ENCODE peak calls at places on chromosome 19, in ten cellular contexts. O, G, E, A, S, Y, N, C, X and L are unnamed samples.

GRCh38 chr19:15101479-15102082 is 5.6 kb upstream of the SYDE1 start:
- DNase-seq in A (no peak), N (peak; percentile 84), S (peak; percentile 48), G (no peak), X (peak; percentile 61), C (no peak), Y (peak; percentile 54), O (no peak), E (no peak), L (peak; percentile 90)

GRCh38 chr19:34957830-34958751 is 5.9 kb downstream of the ZNF792 start:
- DNase-seq in X (no peak), C (no peak), A (no peak), Y (no peak), G (no peak), N (no peak), S (no peak), E (no peak), O (no peak), L (no peak)

GRCh38 chr19:40144947-40145748 is 46.1 kb upstream of the MAP3K10 start:
- DNase-seq in O (no peak), S (no peak), A (no peak), C (no peak), X (no peak), N (peak; percentile 46), G (no peak), Y (no peak), E (no peak), L (no peak)

GRCh38 chr19:17049711-17050280 is 23.2 kb upstream of the CPAMD8 start:
- DNase-seq in E (no peak), A (no peak), N (no peak), S (no peak), O (no peak), C (no peak), G (no peak), Y (no peak), X (no peak), L (no peak)

GRCh38 chr19:41774515-41774980 is 19.2 kb downstream of the CEACAM6 start:
- DNase-seq in N (no peak), X (peak; percentile 61), Y (peak; percentile 76), A (no peak), C (no peak), S (no peak), E (no peak), G (peak; percentile 32), O (peak; percentile 57), L (no peak)

GRCh38 chr19:37413243-37414084 is 42.6 kb downstream of the ZNF527 start:
- DNase-seq in O (no peak), A (no peak), N (no peak), G (no peak), X (no peak), S (no peak), C (no peak), Y (no peak), E (no peak), L (no peak)

GRCh38 chr19:49361438-49362047 is 673 bp downstream of the TEAD2 start:
- DNase-seq in A (peak; percentile 96), S (peak; percentile 91), E (peak; percentile 23), O (peak; percentile 86), X (peak; percentile 94), G (peak; percentile 87), Y (no peak), C (peak; percentile 88), N (peak; percentile 74), L (peak; percentile 90)

GRCh38 chr19:46574533-46574932 is 26.6 kb upstream of the CALM3 start:
- DNase-seq in C (no peak), Y (peak; percentile 48), A (no peak), N (no peak), G (no peak), E (no peak), O (no peak), S (no peak), X (no peak), L (peak; percentile 74)

GRCh38 chr19:15252398-15253018 is 20.3 kb upstream of the EPHX3 start:
- DNase-seq in Y (no peak), O (no peak), G (no peak), S (no peak), N (peak; percentile 62), C (no peak), X (no peak), E (no peak), A (peak; percentile 71), L (peak; percentile 75)

GRCh38 chr19:10855879-10856522 is 7.8 kb downstream of the C19orf38 start:
- DNase-seq in N (peak; percentile 84), C (no peak), O (peak; percentile 27), G (no peak), S (peak; percentile 11), A (no peak), Y (no peak), X (no peak), E (no peak), L (peak; percentile 83)

GRCh38 chr19:2577722-2578335 is 101.9 kb downstream of the GADD45B start:
- DNase-seq in E (peak; percentile 7), X (no peak), S (no peak), A (no peak), O (no peak), Y (no peak), N (no peak), G (no peak), C (peak; percentile 53), L (no peak)

GRCh38 chr19:42284066-42284501 is 15.0 kb downstream of the CIC start:
- DNase-seq in C (peak; percentile 94), A (peak; percentile 95), N (peak; percentile 95), X (peak; percentile 94), O (peak; percentile 87), Y (peak; percentile 93), E (no peak), G (peak; percentile 85), S (peak; percentile 85), L (no peak)

GRCh38 chr19:51127755-51128154 is 3.0 kb downstream of the SIGLEC9 start:
- DNase-seq in O (no peak), E (no peak), N (no peak), Y (no peak), A (peak; percentile 66), C (peak; percentile 67), S (no peak), G (no peak), X (no peak), L (no peak)

GRCh38 chr19:54282706-54283105 is 1.8 kb upstream of the LILRB2 start:
- DNase-seq in Y (no peak), C (no peak), O (no peak), X (no peak), E (no peak), S (no peak), N (no peak), A (no peak), G (no peak), L (no peak)

DNA sequence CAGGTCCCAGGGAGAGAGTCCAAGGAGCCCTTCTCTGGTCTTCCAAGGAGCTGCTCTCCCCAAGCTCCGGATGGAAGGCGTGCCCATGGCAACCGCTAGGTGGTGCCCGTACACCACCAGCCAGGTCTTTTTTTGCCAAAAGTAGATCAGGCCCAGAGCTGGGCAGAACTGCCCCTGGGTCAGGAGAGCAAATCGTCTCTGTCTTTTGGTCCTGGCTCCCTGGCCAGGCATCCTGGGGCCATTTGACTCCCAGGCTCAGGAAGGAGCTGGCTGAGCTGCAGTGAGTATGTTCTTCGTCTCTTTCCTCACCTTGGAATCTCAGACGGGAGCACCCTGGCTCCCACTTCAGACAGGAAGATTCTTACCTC is 24.6 kb upstream of the BCL3 start:
- DNase-seq in G (peak; percentile 84), Y (peak; percentile 78), X (peak; percentile 88), O (peak; percentile 96), E (no peak), N (peak; percentile 88), S (peak; percentile 83), A (peak; percentile 93), C (peak; percentile 89), L (peak; percentile 97)
- H3K27ac ChIP-seq in G (peak overlapping the region; percentile 70), Y (no peak overlapping the region), X (peak overlapping the region; percentile 96), O (peak overlapping the region; percentile 97), E (no peak overlapping the region), N (no peak overlapping the region), S (no peak overlapping the region), A (peak overlapping the region; percentile 23), C (no peak overlapping the region), L (no peak overlapping the region)

GRCh38 chr19:21934131-21934530 is 76.6 kb downstream of the ZNF208 start:
- DNase-seq in O (no peak), E (no peak), G (no peak), X (no peak), A (no peak), C (no peak), Y (no peak), N (no peak), S (no peak), L (no peak)

GRCh38 chr19:21934593-21934992 is 76.2 kb downstream of the ZNF208 start:
- DNase-seq in O (no peak), Y (no peak), S (no peak), E (no peak), C (no peak), A (no peak), N (no peak), G (no peak), X (no peak), L (no peak)
- H3K4me3 ChIP-seq in O (no peak overlapping the region), Y (no peak overlapping the region), S (no peak overlapping the region), E (no peak overlapping the region), C (no peak overlapping the region), A (no peak overlapping the region), N (no peak overlapping the region), G (no peak overlapping the region), X (no peak overlapping the region), L (no peak overlapping the region)

GRCh38 chr19:45216677-45217076 is 28.5 kb downstream of the EXOC3L2 start:
- DNase-seq in E (no peak), G (no peak), X (no peak), S (no peak), O (no peak), N (no peak), A (peak; percentile 1), C (no peak), Y (no peak), L (no peak)

GRCh38 chr19:45213031-45213430 is 32.2 kb downstream of the EXOC3L2 start:
- DNase-seq in O (no peak), C (no peak), A (peak; percentile 46), S (no peak), X (no peak), Y (no peak), G (no peak), E (no peak), N (no peak), L (no peak)

GRCh38 chr19:45217193-45217956 is 27.8 kb downstream of the EXOC3L2 start:
- DNase-seq in S (peak; percentile 54), E (no peak), A (no peak), X (peak; percentile 30), N (no peak), C (no peak), Y (no peak), G (no peak), O (no peak), L (peak; percentile 64)

GRCh38 chr19:45217957-45218334 is 27.3 kb downstream of the EXOC3L2 start:
- DNase-seq in O (no peak), S (no peak), C (no peak), N (no peak), X (no peak), Y (no peak), G (no peak), A (peak; percentile 48), E (no peak), L (no peak)

GRCh38 chr19:45215391-45216191 is 29.6 kb downstream of the EXOC3L2 start:
- DNase-seq in A (peak; percentile 63), S (peak; percentile 14), N (no peak), C (no peak), Y (no peak), E (no peak), X (peak; percentile 27), G (peak; percentile 79), O (no peak), L (peak; percentile 85)
- H3K4me1 ChIP-seq in A (peaks cover 2% of the 10 kb centered on the region), S (no peaks in the 10 kb centered on the region), N (no peaks in the 10 kb centered on the region), C (peaks cover 38% of the 10 kb centered on the region), Y (no peaks in the 10 kb centered on the region), E (no peaks in the 10 kb centered on the region), X (peaks cover 8% of the 10 kb centered on the region), G (peaks cover 38% of the 10 kb centered on the region), O (peaks cover 4% of the 10 kb centered on the region), L (no peaks in the 10 kb centered on the region)

GRCh38 chr19:28883241-28883693 is 329.7 kb downstream of the UQCRFS1 start:
- DNase-seq in X (no peak), A (peak; percentile 71), C (no peak), N (no peak), O (no peak), E (no peak), S (peak; percentile 74), Y (no peak), G (no peak), L (peak; percentile 65)
- H3K27ac ChIP-seq in X (no peak overlapping the region), A (peak overlapping the region; percentile 83), C (no peak overlapping the region), N (no peak overlapping the region), O (no peak overlapping the region), E (no peak overlapping the region), S (peak overlapping the region; percentile 80), Y (no peak overlapping the region), G (no peak overlapping the region), L (no peak overlapping the region)